ENCODE peak calls at places on chromosome X, in eight cellular contexts. V, X, Y, T, W, H, J and U are unnamed samples. For H3K4me1, the result is how much of the 10 kb centered on the place peaks cover.

GRCh38 chrX:46762963-46763362 is 4.0 kb upstream of the SLC9A7 start:
- DNase-seq in V (no peak), X (no peak), Y (no peak), T (no peak), W (no peak), H (no peak), J (no peak), U (no peak)

GRCh38 chrX:65610040-65610439 is 57.4 kb upstream of the MSN start:
- DNase-seq in V (no peak), X (no peak), Y (no peak), T (no peak), W (no peak), H (no peak), J (no peak), U (no peak)

GRCh38 chrX:5236096-5236495 is 992.6 kb downstream of the NLGN4X start:
- DNase-seq in V (no peak), X (no peak), Y (no peak), T (peak), W (no peak), H (no peak), J (no peak), U (no peak)

GRCh38 chrX:46381630-46382029 is 163.6 kb downstream of the ZNF674 start:
- DNase-seq in V (no peak), X (peak), Y (no peak), T (no peak), W (no peak), H (no peak), J (no peak), U (no peak)

GRCh38 chrX:16466640-16467432 is 183.1 kb upstream of the S100G start:
- DNase-seq in V (no peak), X (peak), Y (no peak), T (no peak), W (no peak), H (no peak), J (no peak), U (peak)

GRCh38 chrX:3548743-3549441 is 164.6 kb downstream of the PRKX start:
- DNase-seq in V (no peak), X (peak), Y (no peak), T (no peak), W (no peak), H (no peak), J (no peak), U (peak)

GRCh38 chrX:133670394-133670793 is 255.1 kb upstream of the GPC4 start:
- DNase-seq in V (no peak), X (peak), Y (peak), T (no peak), W (no peak), H (no peak), J (no peak), U (peak)

GRCh38 chrX:98068210-98068609 is 1184.5 kb downstream of the RPA4 start:
- DNase-seq in V (no peak), X (no peak), Y (no peak), T (no peak), W (no peak), H (no peak), J (no peak), U (no peak)

GRCh38 chrX:120452131-120452530 is 17.0 kb downstream of the LAMP2 start:
- DNase-seq in V (no peak), X (no peak), Y (peak), T (no peak), W (no peak), H (no peak), J (no peak), U (peak)

GRCh38 chrX:140918398-140919043 is 83.9 kb upstream of the SPANXB1 start:
- DNase-seq in V (no peak), X (peak), Y (peak), T (no peak), W (no peak), H (peak), J (no peak), U (peak)

GRCh38 chrX:11757729-11758399 is at the start of gene MSL3:
- DNase-seq in V (no peak), X (peak), Y (peak), T (peak), W (peak), H (peak), J (peak), U (peak)

GRCh38 chrX:147565239-147565638 is 346.5 kb upstream of the FMR1 start:
- DNase-seq in V (no peak), X (no peak), Y (no peak), T (no peak), W (no peak), H (no peak), J (no peak), U (peak)

GRCh38 chrX:121245763-121246162 is 198.4 kb downstream of the GLUD2 start:
- DNase-seq in V (no peak), X (no peak), Y (no peak), T (no peak), W (no peak), H (no peak), J (no peak), U (no peak)

GRCh38 chrX:92283298-92283697 is 504.1 kb downstream of the PCDH11X start:
- DNase-seq in V (no peak), X (no peak), Y (no peak), T (no peak), W (no peak), H (no peak), J (no peak), U (no peak)
- H3K4me1 ChIP-seq in V (under half), X (under half), Y (under half), T (under half), W (under half), H (under half), J (under half), U (under half)

GRCh38 chrX:39895228-39896110 is 202.3 kb downstream of the BCOR start:
- DNase-seq in V (no peak), X (no peak), Y (no peak), T (no peak), W (no peak), H (no peak), J (no peak), U (peak)
- H3K4me1 ChIP-seq in V (under half), X (under half), Y (under half), T (under half), W (under half), H (under half), J (under half), U (under half)

GRCh38 chrX:48938721-48939416 is 18.5 kb downstream of the OTUD5 start:
- DNase-seq in V (peak), X (no peak), Y (no peak), T (no peak), W (no peak), H (no peak), J (peak), U (no peak)
- H3K4me1 ChIP-seq in V (half or more), X (under half), Y (under half), T (under half), W (under half), H (under half), J (half or more), U (under half)

DNA sequence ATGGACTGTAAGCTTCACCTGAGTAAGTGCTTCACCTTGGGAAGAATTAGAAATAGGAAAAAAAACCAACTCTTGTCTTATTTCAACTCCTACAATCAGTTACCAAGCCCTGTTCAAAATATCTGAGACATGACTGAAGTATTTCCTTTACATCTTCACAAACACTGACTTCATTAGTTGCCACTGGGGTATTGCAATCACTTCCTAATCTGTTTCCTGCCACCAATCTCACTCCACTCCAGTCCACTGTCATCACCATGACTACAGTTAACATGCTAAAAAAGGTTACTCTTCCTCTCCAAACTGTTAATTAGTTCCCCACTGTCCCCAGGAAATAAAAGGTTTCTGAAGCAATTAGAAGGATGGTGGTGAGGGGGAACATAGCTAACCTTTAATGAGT is 3.3 kb upstream of the SUPT20HL1 start:
- DNase-seq in V (no peak), X (no peak), Y (no peak), T (no peak), W (no peak), H (no peak), J (no peak), U (no peak)
- H3K4me1 ChIP-seq in V (under half), X (under half), Y (under half), T (under half), W (under half), H (under half), J (under half), U (under half)